ENCODE peak calls at places on chromosomes 2 and 18, in nine cellular contexts. One of them, this sample, is unnamed.

GRCh38 chr2:191264647-191265079 is 19.5 kb downstream of the MYO1B start:
- DNase-seq in cardiac muscle cell: peak; percentile 75
- DNase-seq in A549: no peak
- DNase-seq in WTC11: no peak
- DNase-seq in astrocyte: peak; percentile 93
- DNase-seq in IMR-90: peak; percentile 89
- DNase-seq in progenitor cell of endocrine pancreas: no peak
- DNase-seq in left ventricle myocardium inferior: no peak
- DNase-seq in thyroid gland: no peak
- DNase-seq in this sample: no peak

GRCh38 chr2:59584958-59585357 is 968.5 kb downstream of the BCL11A start:
- DNase-seq in A549: peak; percentile 11
- DNase-seq in WTC11: peak; percentile 69
- DNase-seq in cardiac muscle cell: no peak
- DNase-seq in IMR-90: no peak
- DNase-seq in left ventricle myocardium inferior: no peak
- DNase-seq in progenitor cell of endocrine pancreas: no peak
- DNase-seq in astrocyte: no peak
- DNase-seq in thyroid gland: peak; percentile 7
- DNase-seq in this sample: peak; percentile 5

GRCh38 chr18:39235118-39235719 is 1669.6 kb upstream of the CELF4 start:
- DNase-seq in A549: no peak
- DNase-seq in cardiac muscle cell: no peak
- DNase-seq in thyroid gland: no peak
- DNase-seq in progenitor cell of endocrine pancreas: no peak
- DNase-seq in WTC11: no peak
- DNase-seq in astrocyte: no peak
- DNase-seq in left ventricle myocardium inferior: no peak
- DNase-seq in IMR-90: no peak
- DNase-seq in this sample: no peak

GRCh38 chr2:3738454-3738853 is 35.1 kb downstream of the DCDC2C start:
- DNase-seq in WTC11: no peak
- DNase-seq in left ventricle myocardium inferior: no peak
- DNase-seq in progenitor cell of endocrine pancreas: no peak
- DNase-seq in IMR-90: peak; percentile 54
- DNase-seq in A549: peak; percentile 63
- DNase-seq in thyroid gland: no peak
- DNase-seq in cardiac muscle cell: peak; percentile 21
- DNase-seq in astrocyte: no peak
- DNase-seq in this sample: peak; percentile 16

GRCh38 chr2:232502901-232503791 is 15.5 kb upstream of the ECEL1 start:
- DNase-seq in cardiac muscle cell: peak; percentile 45
- DNase-seq in astrocyte: peak; percentile 22
- DNase-seq in thyroid gland: peak; percentile 21
- DNase-seq in WTC11: peak; percentile 67
- DNase-seq in progenitor cell of endocrine pancreas: no peak
- DNase-seq in left ventricle myocardium inferior: no peak
- DNase-seq in A549: peak; percentile 46
- DNase-seq in IMR-90: peak; percentile 45
- DNase-seq in this sample: peak; percentile 55

GRCh38 chr2:71861186-71862160 is 286.2 kb downstream of the CYP26B1 start:
- DNase-seq in WTC11: no peak
- DNase-seq in progenitor cell of endocrine pancreas: no peak
- DNase-seq in thyroid gland: no peak
- DNase-seq in left ventricle myocardium inferior: no peak
- DNase-seq in cardiac muscle cell: no peak
- DNase-seq in astrocyte: no peak
- DNase-seq in A549: no peak
- DNase-seq in IMR-90: no peak
- DNase-seq in this sample: no peak

GRCh38 chr2:72325592-72326422 is 178.1 kb upstream of the CYP26B1 start:
- DNase-seq in WTC11: peak; percentile 72
- DNase-seq in thyroid gland: peak; percentile 37
- DNase-seq in progenitor cell of endocrine pancreas: no peak
- DNase-seq in astrocyte: no peak
- DNase-seq in left ventricle myocardium inferior: no peak
- DNase-seq in A549: peak; percentile 39
- DNase-seq in IMR-90: peak; percentile 1
- DNase-seq in cardiac muscle cell: peak; percentile 35
- DNase-seq in this sample: no peak

GRCh38 chr2:230925879-230926765 is 1.1 kb upstream of the GPR55 start:
- DNase-seq in A549: peak; percentile 23
- DNase-seq in astrocyte: no peak
- DNase-seq in IMR-90: no peak
- DNase-seq in cardiac muscle cell: no peak
- DNase-seq in WTC11: no peak
- DNase-seq in progenitor cell of endocrine pancreas: no peak
- DNase-seq in thyroid gland: no peak
- DNase-seq in left ventricle myocardium inferior: no peak
- DNase-seq in this sample: no peak

GRCh38 chr18:46174317-46175039 is 70.3 kb downstream of the HAUS1 start:
- DNase-seq in progenitor cell of endocrine pancreas: peak; percentile 34
- DNase-seq in IMR-90: peak; percentile 30
- DNase-seq in left ventricle myocardium inferior: peak; percentile 29
- DNase-seq in astrocyte: peak; percentile 23
- DNase-seq in thyroid gland: peak; percentile 39
- DNase-seq in cardiac muscle cell: peak; percentile 41
- DNase-seq in WTC11: peak; percentile 53
- DNase-seq in A549: no peak
- DNase-seq in this sample: no peak

GRCh38 chr2:110828330-110828729 is 96.0 kb downstream of the ACOXL start:
- DNase-seq in cardiac muscle cell: peak; percentile 2
- DNase-seq in progenitor cell of endocrine pancreas: no peak
- DNase-seq in WTC11: no peak
- DNase-seq in thyroid gland: no peak
- DNase-seq in A549: peak; percentile 44
- DNase-seq in left ventricle myocardium inferior: no peak
- DNase-seq in IMR-90: no peak
- DNase-seq in astrocyte: no peak
- DNase-seq in this sample: no peak

DNA sequence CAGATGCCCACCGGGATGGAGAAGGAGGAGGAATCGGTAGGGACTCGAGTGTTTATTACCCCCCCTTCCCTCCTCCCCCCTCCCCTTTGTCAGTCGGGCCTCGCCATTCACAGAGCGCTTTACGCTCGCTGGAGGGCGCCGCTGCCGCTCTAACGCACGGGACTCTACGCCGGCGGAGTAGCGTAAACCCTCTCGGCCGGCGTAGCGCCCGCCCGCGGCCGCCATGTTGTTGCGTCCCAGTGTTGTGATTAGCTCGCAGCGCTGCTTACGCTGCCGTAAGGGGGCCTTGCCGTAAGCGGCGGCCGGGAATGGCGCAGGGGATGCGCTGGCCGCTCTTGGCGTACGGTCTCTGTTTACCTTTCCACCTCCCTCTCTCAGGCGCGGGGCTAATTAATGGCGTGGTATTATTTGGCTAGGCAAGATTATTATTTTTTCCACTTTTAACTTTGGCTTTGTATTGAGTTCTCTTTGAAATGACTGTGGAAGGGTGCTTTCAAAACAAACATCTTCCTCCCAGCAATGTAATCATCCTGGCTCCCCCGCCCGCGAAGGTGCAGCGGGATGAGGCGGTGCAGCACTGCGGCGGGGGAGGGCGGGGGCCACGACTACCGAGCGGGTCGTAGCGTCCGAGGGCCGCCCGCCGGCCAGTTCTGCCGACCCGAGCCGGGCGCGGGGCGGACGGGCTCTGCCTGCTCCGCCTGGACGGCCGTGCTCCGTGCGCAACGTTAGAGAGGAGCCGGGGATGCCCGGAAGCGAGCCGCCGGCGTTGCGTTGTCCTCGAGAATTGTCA is 779 bp downstream of the EPC2 start:
- DNase-seq in thyroid gland: peak; percentile 96
- DNase-seq in left ventricle myocardium inferior: peak; percentile 92
- DNase-seq in IMR-90: peak; percentile 90
- DNase-seq in cardiac muscle cell: peak; percentile 95
- DNase-seq in A549: peak; percentile 91
- DNase-seq in progenitor cell of endocrine pancreas: peak; percentile 94
- DNase-seq in astrocyte: peak; percentile 80
- DNase-seq in WTC11: peak; percentile 92
- DNase-seq in this sample: peak; percentile 95
- TF ChIP-seq CTCF in thyroid gland: peak; percentile 33
- TF ChIP-seq CTCF in left ventricle myocardium inferior: peak; percentile 43
- TF ChIP-seq CTCF in IMR-90: peak; percentile 37
- TF ChIP-seq CTCF in cardiac muscle cell: peak; percentile 35
- TF ChIP-seq CTCF in A549: no peak
- TF ChIP-seq CTCF in progenitor cell of endocrine pancreas: no peak
- TF ChIP-seq CTCF in astrocyte: no peak
- TF ChIP-seq CTCF in WTC11: no peak
- TF ChIP-seq CTCF in this sample: no peak

GRCh38 chr2:34107811-34108210 is 508.7 kb upstream of the FAM98A start:
- DNase-seq in astrocyte: no peak
- DNase-seq in IMR-90: no peak
- DNase-seq in A549: no peak
- DNase-seq in left ventricle myocardium inferior: no peak
- DNase-seq in WTC11: no peak
- DNase-seq in thyroid gland: no peak
- DNase-seq in progenitor cell of endocrine pancreas: no peak
- DNase-seq in cardiac muscle cell: no peak
- DNase-seq in this sample: no peak

GRCh38 chr2:34110392-34110791 is 511.3 kb upstream of the FAM98A start:
- DNase-seq in thyroid gland: no peak
- DNase-seq in A549: no peak
- DNase-seq in WTC11: no peak
- DNase-seq in IMR-90: no peak
- DNase-seq in progenitor cell of endocrine pancreas: no peak
- DNase-seq in astrocyte: no peak
- DNase-seq in cardiac muscle cell: no peak
- DNase-seq in left ventricle myocardium inferior: no peak
- DNase-seq in this sample: no peak

GRCh38 chr2:34115076-34115475 is 516.0 kb upstream of the FAM98A start:
- DNase-seq in cardiac muscle cell: no peak
- DNase-seq in IMR-90: no peak
- DNase-seq in A549: no peak
- DNase-seq in astrocyte: no peak
- DNase-seq in progenitor cell of endocrine pancreas: no peak
- DNase-seq in WTC11: no peak
- DNase-seq in thyroid gland: no peak
- DNase-seq in left ventricle myocardium inferior: no peak
- DNase-seq in this sample: no peak

GRCh38 chr2:34112161-34112560 is 513.1 kb upstream of the FAM98A start:
- DNase-seq in WTC11: no peak
- DNase-seq in left ventricle myocardium inferior: no peak
- DNase-seq in cardiac muscle cell: no peak
- DNase-seq in IMR-90: no peak
- DNase-seq in progenitor cell of endocrine pancreas: no peak
- DNase-seq in A549: no peak
- DNase-seq in thyroid gland: no peak
- DNase-seq in astrocyte: no peak
- DNase-seq in this sample: no peak
- TF ChIP-seq CTCF in WTC11: no peak
- TF ChIP-seq CTCF in left ventricle myocardium inferior: no peak
- TF ChIP-seq CTCF in cardiac muscle cell: no peak
- TF ChIP-seq CTCF in IMR-90: no peak
- TF ChIP-seq CTCF in progenitor cell of endocrine pancreas: no peak
- TF ChIP-seq CTCF in A549: no peak
- TF ChIP-seq CTCF in thyroid gland: no peak
- TF ChIP-seq CTCF in astrocyte: no peak
- TF ChIP-seq CTCF in this sample: no peak

GRCh38 chr2:129766594-129766993 is 212.9 kb upstream of the RAB6C start:
- DNase-seq in IMR-90: no peak
- DNase-seq in progenitor cell of endocrine pancreas: no peak
- DNase-seq in astrocyte: no peak
- DNase-seq in WTC11: no peak
- DNase-seq in left ventricle myocardium inferior: no peak
- DNase-seq in A549: no peak
- DNase-seq in cardiac muscle cell: no peak
- DNase-seq in thyroid gland: no peak
- DNase-seq in this sample: no peak

GRCh38 chr2:129763190-129763846 is 216.1 kb upstream of the RAB6C start:
- DNase-seq in left ventricle myocardium inferior: no peak
- DNase-seq in astrocyte: no peak
- DNase-seq in progenitor cell of endocrine pancreas: no peak
- DNase-seq in cardiac muscle cell: no peak
- DNase-seq in thyroid gland: no peak
- DNase-seq in A549: no peak
- DNase-seq in WTC11: no peak
- DNase-seq in IMR-90: no peak
- DNase-seq in this sample: no peak

GRCh38 chr2:129766159-129766485 is 213.3 kb upstream of the RAB6C start:
- DNase-seq in thyroid gland: no peak
- DNase-seq in cardiac muscle cell: no peak
- DNase-seq in progenitor cell of endocrine pancreas: no peak
- DNase-seq in IMR-90: no peak
- DNase-seq in WTC11: no peak
- DNase-seq in left ventricle myocardium inferior: no peak
- DNase-seq in A549: no peak
- DNase-seq in astrocyte: no peak
- DNase-seq in this sample: no peak

GRCh38 chr2:129765326-129766158 is 213.9 kb upstream of the RAB6C start:
- DNase-seq in thyroid gland: no peak
- DNase-seq in progenitor cell of endocrine pancreas: no peak
- DNase-seq in cardiac muscle cell: no peak
- DNase-seq in left ventricle myocardium inferior: no peak
- DNase-seq in astrocyte: no peak
- DNase-seq in WTC11: no peak
- DNase-seq in A549: no peak
- DNase-seq in IMR-90: no peak
- DNase-seq in this sample: no peak

GRCh38 chr2:129764376-129765325 is 214.8 kb upstream of the RAB6C start:
- DNase-seq in progenitor cell of endocrine pancreas: no peak
- DNase-seq in astrocyte: no peak
- DNase-seq in IMR-90: no peak
- DNase-seq in WTC11: no peak
- DNase-seq in A549: no peak
- DNase-seq in cardiac muscle cell: no peak
- DNase-seq in thyroid gland: no peak
- DNase-seq in left ventricle myocardium inferior: no peak
- DNase-seq in this sample: no peak
- TF ChIP-seq CTCF in progenitor cell of endocrine pancreas: no peak
- TF ChIP-seq CTCF in astrocyte: no peak
- TF ChIP-seq CTCF in IMR-90: no peak
- TF ChIP-seq CTCF in WTC11: no peak
- TF ChIP-seq CTCF in A549: no peak
- TF ChIP-seq CTCF in cardiac muscle cell: no peak
- TF ChIP-seq CTCF in thyroid gland: no peak
- TF ChIP-seq CTCF in left ventricle myocardium inferior: peak; percentile 7
- TF ChIP-seq CTCF in this sample: no peak

GRCh38 chr2:45712538-45712937 is 61.1 kb downstream of the PRKCE start:
- DNase-seq in left ventricle myocardium inferior: no peak
- DNase-seq in progenitor cell of endocrine pancreas: no peak
- DNase-seq in thyroid gland: no peak
- DNase-seq in A549: peak; percentile 13
- DNase-seq in astrocyte: no peak
- DNase-seq in WTC11: peak; percentile 15
- DNase-seq in IMR-90: no peak
- DNase-seq in cardiac muscle cell: no peak
- DNase-seq in this sample: no peak
- TF ChIP-seq CTCF in left ventricle myocardium inferior: no peak
- TF ChIP-seq CTCF in progenitor cell of endocrine pancreas: no peak
- TF ChIP-seq CTCF in thyroid gland: no peak
- TF ChIP-seq CTCF in A549: no peak
- TF ChIP-seq CTCF in astrocyte: no peak
- TF ChIP-seq CTCF in WTC11: no peak
- TF ChIP-seq CTCF in IMR-90: no peak
- TF ChIP-seq CTCF in cardiac muscle cell: no peak
- TF ChIP-seq CTCF in this sample: no peak

GRCh38 chr2:166106431-166107015 is 21.3 kb downstream of the SCN1A start:
- DNase-seq in astrocyte: no peak
- DNase-seq in A549: peak; percentile 26
- DNase-seq in WTC11: no peak
- DNase-seq in left ventricle myocardium inferior: no peak
- DNase-seq in IMR-90: peak; percentile 23
- DNase-seq in thyroid gland: no peak
- DNase-seq in cardiac muscle cell: peak; percentile 64
- DNase-seq in progenitor cell of endocrine pancreas: no peak
- DNase-seq in this sample: no peak
- TF ChIP-seq CTCF in astrocyte: peak; percentile 22
- TF ChIP-seq CTCF in A549: peak; percentile 32
- TF ChIP-seq CTCF in WTC11: peak; percentile 41
- TF ChIP-seq CTCF in left ventricle myocardium inferior: no peak
- TF ChIP-seq CTCF in IMR-90: peak; percentile 45
- TF ChIP-seq CTCF in thyroid gland: peak; percentile 22
- TF ChIP-seq CTCF in cardiac muscle cell: peak; percentile 68
- TF ChIP-seq CTCF in progenitor cell of endocrine pancreas: peak; percentile 59
- TF ChIP-seq CTCF in this sample: peak; percentile 57

This sample was measured in neural crest cell.